ENCODE peak calls at places on chromosome 12, in four cellular contexts. K, D, Q and A are unnamed samples.

GRCh38 chr12:57836442-57837375 is 9.8 kb downstream of the CTDSP2 start:
- DNase-seq in D (no peak), K (no peak), Q (no peak), A (peak; percentile 93)

GRCh38 chr12:24228980-24229730 is 279.7 kb upstream of the SOX5 start:
- DNase-seq in K (no peak), Q (no peak), D (no peak), A (no peak)

GRCh38 chr12:110038741-110039084 is 9.6 kb downstream of the C12orf76 start:
- DNase-seq in Q (no peak), D (no peak), K (no peak), A (no peak)

GRCh38 chr12:29741342-29742241 is 42.1 kb downstream of the TMTC1 start:
- DNase-seq in D (no peak), Q (no peak), K (no peak), A (no peak)

GRCh38 chr12:46409342-46409741 is 36.8 kb upstream of the SLC38A2 start:
- DNase-seq in Q (no peak), K (no peak), D (no peak), A (no peak)

GRCh38 chr12:13772264-13772663 is 209.1 kb downstream of the GRIN2B start:
- DNase-seq in D (no peak), Q (no peak), K (no peak), A (no peak)

GRCh38 chr12:95857151-95857550 is 1.6 kb upstream of the SNRPF start:
- DNase-seq in K (no peak), D (no peak), Q (no peak), A (no peak)

GRCh38 chr12:1500095-1500801 is 94.1 kb downstream of the FBXL14 start:
- DNase-seq in D (no peak), Q (no peak), K (no peak), A (no peak)

GRCh38 chr12:68482660-68483059 is 128.0 kb upstream of the RAP1B start:
- DNase-seq in K (no peak), D (no peak), Q (no peak), A (no peak)

GRCh38 chr12:6891637-6892036 is 13.0 kb upstream of the LRRC23 start:
- DNase-seq in D (no peak), Q (no peak), K (no peak), A (peak; percentile 46)

GRCh38 chr12:11580125-11580751 is 69.2 kb upstream of the ETV6 start:
- DNase-seq in K (no peak), D (no peak), Q (peak; percentile 57), A (no peak)

GRCh38 chr12:50799908-50800307 is 36.0 kb downstream of the ATF1 start:
- DNase-seq in D (no peak), Q (no peak), K (no peak), A (no peak)